ENCODE peak calls at places on chromosomes 11 and 22, in five cellular contexts. H is fibroblast of lung, P is sigmoid colon, C is upper lobe of right lung, X is thoracic aorta. N is an unnamed sample.

GRCh38 chr11:128902515-128903066 is 11.4 kb downstream of the KCNJ5 start:
- DNase-seq in C (no peak), X (no peak), H (peak; percentile 84), P (no peak), N (no peak)

GRCh38 chr11:118051136-118051610 is 25.7 kb upstream of the TMPRSS4 start:
- DNase-seq in H (no peak), C (no peak), P (no peak), X (no peak), N (no peak)

GRCh38 chr11:47152953-47153950 is 23.4 kb downstream of the ARFGAP2 start:
- DNase-seq in C (peak; percentile 82), P (peak; percentile 89), H (peak; percentile 49), X (no peak), N (peak; percentile 82)

GRCh38 chr22:49195636-49196035 is 632.0 kb downstream of the BRD1 start:
- DNase-seq in C (peak; percentile 58), X (no peak), H (no peak), P (peak; percentile 27), N (no peak)

GRCh38 chr11:91085985-91086384 is 863.1 kb upstream of the CHORDC1 start:
- DNase-seq in X (no peak), H (no peak), P (no peak), C (no peak), N (no peak)

GRCh38 chr11:109697140-109697843 is 275.3 kb downstream of the C11orf87 start:
- DNase-seq in C (peak; percentile 57), X (no peak), P (no peak), H (peak; percentile 51), N (no peak)

GRCh38 chr11:117146521-117146920 is 2.4 kb downstream of the PAFAH1B2 start:
- DNase-seq in P (no peak), H (peak; percentile 36), C (no peak), X (no peak), N (no peak)

GRCh38 chr22:28031383-28031922 is 112.4 kb upstream of the PITPNB start:
- DNase-seq in H (no peak), X (no peak), C (peak; percentile 20), P (no peak), N (no peak)

GRCh38 chr11:108241370-108242037 is 18.6 kb downstream of the ATM start:
- DNase-seq in H (no peak), X (no peak), P (no peak), C (no peak), N (no peak)

GRCh38 chr11:47571895-47572294 is 6.5 kb downstream of the PTPMT1 start:
- DNase-seq in H (peak; percentile 72), C (no peak), X (no peak), P (no peak), N (no peak)

GRCh38 chr22:32958021-32958420 is 100.2 kb downstream of the SYN3 start:
- DNase-seq in P (no peak), H (no peak), X (no peak), C (no peak), N (no peak)

GRCh38 chr11:67999201-67999629 is 4.7 kb downstream of the UNC93B1 start:
- DNase-seq in P (no peak), C (peak; percentile 53), H (no peak), X (no peak), N (no peak)

GRCh38 chr11:73326929-73327811 is 19.1 kb downstream of the ARHGEF17 start:
- DNase-seq in P (no peak), H (peak; percentile 81), X (no peak), C (no peak), N (no peak)

GRCh38 chr22:47606426-47606825 is 844.0 kb downstream of the TBC1D22A start:
- DNase-seq in C (peak; percentile 34), P (peak; percentile 41), H (no peak), X (no peak), N (peak; percentile 2)

GRCh38 chr11:78786746-78787145 is 212.1 kb upstream of the NARS2 start:
- DNase-seq in X (no peak), H (no peak), C (no peak), P (no peak), N (no peak)

GRCh38 chr22:49951001-49951677 is 9.4 kb upstream of the PIM3 start:
- DNase-seq in H (no peak), X (no peak), C (peak; percentile 98), P (no peak), N (no peak)

GRCh38 chr22:50190182-50190951 is 4.7 kb downstream of the TRABD start:
- DNase-seq in H (peak; percentile 55), C (peak; percentile 94), P (peak; percentile 87), X (no peak), N (peak; percentile 83)

GRCh38 chr11:8605956-8606355 is 11.9 kb upstream of the STK33 start:
- DNase-seq in P (no peak), H (peak; percentile 48), X (no peak), C (no peak), N (no peak)

GRCh38 chr11:114607753-114608459 is 12.3 kb upstream of the NXPE4 start:
- DNase-seq in C (no peak), X (no peak), P (no peak), H (no peak), N (no peak)

GRCh38 chr11:35324981-35325380 is 94.4 kb downstream of the SLC1A2 start:
- DNase-seq in H (peak; percentile 48), C (no peak), P (no peak), X (no peak), N (no peak)

GRCh38 chr22:33105501-33105911 is 47.3 kb upstream of the SYN3 start:
- DNase-seq in P (no peak), X (no peak), C (no peak), H (peak; percentile 6), N (no peak)

GRCh38 chr11:122976734-122977454 is 4.7 kb downstream of the BSX start:
- DNase-seq in C (no peak), H (no peak), P (no peak), X (no peak), N (no peak)

GRCh38 chr11:69039501-69039900 is 9.2 kb upstream of the TPCN2 start:
- DNase-seq in P (no peak), C (no peak), H (peak; percentile 65), X (no peak), N (no peak)
- H3K27ac ChIP-seq in P (no peak overlapping the region), C (no peak overlapping the region), H (no peak overlapping the region), X (no peak overlapping the region), N (no peak overlapping the region)

DNA sequence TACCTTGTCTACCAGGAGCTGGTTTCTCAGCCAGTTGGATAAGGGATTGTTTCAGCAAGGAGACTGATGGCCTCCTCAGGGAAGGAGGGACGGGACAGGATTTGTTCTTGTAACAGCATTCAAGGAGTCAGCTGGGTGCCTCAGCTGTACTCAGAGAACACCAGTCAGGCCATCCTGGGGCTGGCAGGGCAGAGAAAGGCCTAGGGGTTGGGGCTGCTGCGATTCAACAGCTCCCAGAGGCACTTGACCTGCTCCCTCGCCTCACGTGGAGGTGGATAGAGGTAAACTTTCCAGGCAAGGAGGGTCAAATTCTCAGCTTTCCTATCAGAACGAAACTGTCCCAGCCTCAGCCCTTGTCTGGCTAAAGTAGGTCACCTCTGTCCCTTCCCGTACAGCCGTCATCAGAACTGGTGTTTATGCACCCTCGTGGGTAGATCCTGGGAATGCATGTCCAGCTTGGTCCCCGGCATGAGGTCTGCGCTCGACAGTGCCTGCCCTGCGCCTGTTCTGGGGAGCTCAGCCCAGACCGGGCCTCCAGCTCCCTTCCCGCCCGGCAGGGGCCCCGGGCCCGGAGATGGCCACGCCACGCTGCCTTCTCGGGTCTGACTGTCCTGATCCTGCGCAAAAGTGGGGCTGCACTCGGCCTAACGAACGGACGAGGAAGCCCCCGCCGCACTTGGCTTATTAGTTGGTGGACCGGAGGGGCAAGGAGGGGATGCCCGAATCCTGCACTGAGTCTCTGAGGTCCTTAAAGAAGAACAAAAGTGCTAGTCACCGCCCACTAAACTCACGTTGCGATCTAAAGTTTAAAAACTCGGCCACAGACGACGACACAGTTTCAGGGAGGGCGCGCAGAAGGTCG is 762 bp upstream of the CCDC134 start:
- DNase-seq in X (no peak), C (peak; percentile 75), P (peak; percentile 70), H (peak; percentile 22), N (peak; percentile 74)
- TF ChIP-seq CTCF in X (no peak), C (no peak), P (no peak), H (no peak), N (no peak)

GRCh38 chr11:13029872-13030271 is 20.8 kb downstream of the RASSF10 start:
- DNase-seq in P (no peak), H (no peak), C (no peak), X (no peak), N (no peak)
- H3K4me1 ChIP-seq in P (no peaks in the 10 kb centered on the region), H (no peaks in the 10 kb centered on the region), C (peaks cover 5% of the 10 kb centered on the region), X (no peaks in the 10 kb centered on the region), N (no peaks in the 10 kb centered on the region)

DNA sequence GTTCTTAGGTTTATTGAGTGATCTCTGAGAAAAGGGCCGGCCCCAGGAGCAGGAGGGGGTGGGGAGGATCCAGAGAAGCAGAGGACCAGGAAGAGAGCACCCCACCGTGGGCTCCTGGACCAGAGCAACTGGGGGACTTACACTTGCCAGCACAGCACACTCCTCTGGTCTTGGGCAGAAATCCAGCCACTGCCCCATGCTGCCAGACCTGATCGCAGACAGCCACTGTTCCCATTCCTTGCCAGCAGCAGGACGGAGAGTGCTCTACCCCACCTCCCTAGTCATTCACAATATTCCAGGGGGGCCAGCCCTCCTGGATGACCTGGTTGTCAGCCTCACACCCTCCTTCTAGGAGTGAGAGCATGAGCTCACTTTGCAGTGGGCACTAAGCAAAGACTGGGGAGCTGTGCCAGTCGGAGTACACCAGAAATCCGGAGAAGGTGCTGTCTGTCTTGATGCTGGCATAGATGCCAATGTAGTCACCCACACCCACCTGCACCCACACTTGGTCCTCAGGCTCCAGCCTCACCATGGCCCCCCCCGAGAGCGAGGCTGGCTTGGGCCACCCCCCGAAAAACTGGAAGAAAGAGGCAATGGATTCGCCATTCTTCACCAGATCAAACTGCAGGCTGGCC is 1.6 kb downstream of the C1QTNF5 start:
- DNase-seq in H (no peak), X (no peak), P (no peak), C (peak; percentile 51), N (no peak)
- H3K27ac ChIP-seq in H (peak overlapping the region; percentile 16), X (peak overlapping the region; percentile 95), P (peak overlapping the region; percentile 88), C (peak overlapping the region; percentile 85), N (peak overlapping the region; percentile 93)